ENCODE peak calls at places on chromosome 1, in six cellular contexts. R, F, Y, E, Z and T are unnamed samples.

GRCh38 chr1:33381979-33382378 is 48.9 kb downstream of the PHC2 start:
- DNase-seq in Y (no peak), F (no peak), E (no peak), Z (no peak), R (no peak), T (no peak)

GRCh38 chr1:167800241-167800640 is 78.5 kb downstream of the MPZL1 start:
- DNase-seq in R (peak; percentile 16), Z (no peak), F (no peak), E (no peak), Y (no peak), T (no peak)

GRCh38 chr1:171141336-171142051 is 43.6 kb upstream of the FMO2 start:
- DNase-seq in Z (peak; percentile 87), Y (peak; percentile 100), R (no peak), E (no peak), F (peak; percentile 74), T (no peak)

GRCh38 chr1:118136511-118136937 is 48.5 kb downstream of the SPAG17 start:
- DNase-seq in Y (peak; percentile 67), F (no peak), E (no peak), R (peak; percentile 34), Z (peak; percentile 88), T (no peak)

GRCh38 chr1:203448521-203449061 is 27.0 kb upstream of the PRELP start:
- DNase-seq in F (no peak), Z (no peak), Y (peak; percentile 33), R (no peak), E (no peak), T (no peak)

GRCh38 chr1:118563969-118564951 is 379.2 kb upstream of the SPAG17 start:
- DNase-seq in Y (no peak), F (no peak), R (no peak), Z (no peak), E (no peak), T (no peak)

GRCh38 chr1:19786988-19787423 is 12.7 kb downstream of the TMCO4 start:
- DNase-seq in Y (no peak), R (peak; percentile 94), F (no peak), E (peak; percentile 81), Z (no peak), T (no peak)

GRCh38 chr1:236494586-236495207 is 29.1 kb upstream of the LGALS8 start:
- DNase-seq in Z (peak; percentile 29), R (no peak), F (no peak), E (no peak), Y (no peak), T (no peak)

GRCh38 chr1:225548140-225548857 is 104.6 kb downstream of the ENAH start:
- DNase-seq in Z (no peak), Y (no peak), F (no peak), E (no peak), R (no peak), T (no peak)

GRCh38 chr1:167114725-167115124 is 20.9 kb downstream of the STYXL2 start:
- DNase-seq in E (no peak), Y (no peak), Z (no peak), F (no peak), R (no peak), T (no peak)

GRCh38 chr1:179253286-179253972 is 24.0 kb upstream of the ABL2 start:
- DNase-seq in Y (peak; percentile 63), Z (peak; percentile 81), F (no peak), R (no peak), E (no peak), T (no peak)

GRCh38 chr1:218585565-218586184 is 240.5 kb downstream of the TGFB2 start:
- DNase-seq in Y (peak; percentile 67), E (no peak), Z (peak; percentile 84), R (no peak), F (peak; percentile 12), T (no peak)

GRCh38 chr1:113804421-113805255 is 7.6 kb downstream of the RSBN1 start:
- DNase-seq in Z (peak; percentile 83), F (no peak), E (no peak), Y (peak; percentile 89), R (peak; percentile 13), T (no peak)

GRCh38 chr1:193355179-193355578 is 168.8 kb upstream of the B3GALT2 start:
- DNase-seq in E (no peak), F (no peak), R (no peak), Z (no peak), Y (peak; percentile 21), T (no peak)

GRCh38 chr1:74395492-74395891 is 116.9 kb downstream of the LRRC53 start:
- DNase-seq in E (no peak), Y (peak; percentile 23), F (no peak), Z (peak; percentile 27), R (no peak), T (no peak)

GRCh38 chr1:74399249-74399648 is 113.2 kb downstream of the LRRC53 start:
- DNase-seq in F (no peak), E (no peak), R (no peak), Y (no peak), Z (no peak), T (no peak)

GRCh38 chr1:74396942-74397341 is 115.5 kb downstream of the LRRC53 start:
- DNase-seq in F (peak; percentile 27), E (no peak), Y (peak; percentile 31), R (no peak), Z (no peak), T (no peak)

GRCh38 chr1:74392848-74393247 is 119.6 kb downstream of the LRRC53 start:
- DNase-seq in F (peak; percentile 33), R (no peak), E (no peak), Z (no peak), Y (no peak), T (no peak)

DNA sequence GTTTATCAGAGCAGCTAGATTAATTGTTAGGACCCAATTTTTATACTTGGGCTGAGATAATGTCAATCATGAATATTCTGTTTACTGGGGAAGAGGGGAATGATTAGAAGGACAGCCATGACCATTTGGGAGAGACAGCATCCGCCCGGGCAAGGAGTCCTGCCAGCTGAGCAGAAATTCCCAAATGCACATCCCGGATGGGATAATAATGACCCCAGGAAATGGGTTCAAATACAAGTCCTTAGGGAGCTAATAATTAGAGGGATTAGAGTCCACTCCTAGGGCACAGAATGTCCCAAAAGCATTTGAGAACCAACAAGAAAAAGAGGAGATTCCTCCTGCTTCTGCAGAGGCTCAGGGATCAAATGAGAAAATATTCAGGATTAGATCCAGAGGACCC is 115.9 kb downstream of the LRRC53 start:
- DNase-seq in R (no peak), Z (no peak), Y (no peak), F (no peak), E (no peak), T (no peak)
- H3K27ac ChIP-seq in R (no peak overlapping the region), Z (no peak overlapping the region), Y (peak overlapping the region; percentile 56), F (peak overlapping the region; percentile 50), E (no peak overlapping the region), T (no peak overlapping the region)

DNA sequence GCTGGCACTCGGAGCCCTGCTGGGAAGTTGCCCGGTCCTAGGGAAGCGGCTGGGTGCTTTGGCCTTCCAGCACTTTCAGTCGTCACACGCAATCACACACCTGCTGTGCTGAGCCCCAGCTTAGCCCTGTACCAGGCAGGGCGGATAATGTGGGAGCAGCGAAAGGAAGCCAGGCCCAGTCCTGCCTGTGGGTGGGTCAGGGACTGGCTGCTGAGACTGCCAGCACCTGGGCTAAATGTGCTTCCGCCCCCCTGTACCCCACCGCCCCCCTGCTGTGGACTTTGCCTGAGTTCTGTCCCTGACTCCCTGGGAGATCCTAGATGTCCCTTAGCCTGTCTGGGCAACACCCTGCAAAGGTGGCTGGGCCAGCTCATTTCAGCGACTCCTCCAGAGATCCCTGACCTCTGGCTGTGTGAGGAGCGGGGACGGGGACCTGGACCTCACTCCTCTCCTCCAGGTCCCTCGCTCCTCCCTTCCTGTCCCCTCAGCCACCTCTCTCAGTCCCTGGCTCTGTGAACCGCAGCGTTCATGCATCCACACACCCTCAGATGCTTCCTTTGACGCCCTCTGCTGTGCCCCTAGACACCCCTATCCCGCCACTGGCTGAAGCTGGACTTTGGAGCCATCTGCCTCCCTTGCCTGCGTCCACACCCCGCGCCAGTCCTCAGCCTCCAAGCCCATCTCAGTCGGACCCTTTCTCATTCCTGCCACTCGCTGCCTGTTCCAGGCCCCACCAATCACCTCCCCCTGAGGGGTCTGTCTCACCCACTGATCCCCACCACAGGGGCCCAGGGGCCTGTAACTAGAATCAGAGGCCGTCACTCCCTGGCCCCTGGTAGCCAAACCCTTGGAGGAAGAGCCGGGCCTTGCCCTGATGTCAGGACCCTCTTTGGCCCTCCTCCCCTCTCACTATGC is 1.4 kb downstream of the MMEL1 start:
- DNase-seq in Y (no peak), Z (no peak), R (no peak), E (no peak), F (no peak), T (no peak)
- H3K27ac ChIP-seq in Y (no peak overlapping the region), Z (no peak overlapping the region), R (no peak overlapping the region), E (no peak overlapping the region), F (no peak overlapping the region), T (no peak overlapping the region)

DNA sequence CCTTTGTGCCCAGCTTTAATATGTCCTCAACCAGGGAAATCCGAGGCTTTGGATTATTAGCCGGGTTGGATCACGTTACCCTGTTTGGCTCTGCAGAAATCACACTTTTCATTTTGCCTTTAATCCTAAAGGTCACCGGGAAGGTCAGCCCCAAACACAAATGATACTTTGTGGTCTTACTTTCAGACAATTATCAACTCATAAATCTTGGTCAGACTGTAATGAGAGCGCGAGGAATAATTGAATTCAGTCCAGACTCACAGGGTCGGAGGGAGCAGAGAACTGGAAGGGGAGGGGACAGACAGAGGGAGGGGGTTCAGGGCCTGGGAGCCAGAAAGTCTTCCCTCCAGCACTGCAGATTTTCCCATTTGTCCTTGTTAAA is 91.7 kb upstream of the NFIA start:
- DNase-seq in Y (no peak), Z (no peak), E (no peak), F (no peak), R (no peak), T (no peak)
- H3K27ac ChIP-seq in Y (no peak overlapping the region), Z (peak overlapping the region; percentile 48), E (no peak overlapping the region), F (peak overlapping the region; percentile 72), R (no peak overlapping the region), T (no peak overlapping the region)

GRCh38 chr1:234684854-234685253 is 74.9 kb upstream of the IRF2BP2 start:
- DNase-seq in E (no peak), R (no peak), Z (no peak), Y (peak; percentile 56), F (no peak), T (no peak)

GRCh38 chr1:234681990-234682389 is 72.0 kb upstream of the IRF2BP2 start:
- DNase-seq in F (no peak), E (peak; percentile 1), Z (no peak), Y (no peak), R (no peak), T (no peak)

GRCh38 chr1:234681065-234681464 is 71.1 kb upstream of the IRF2BP2 start:
- DNase-seq in E (peak; percentile 0), R (no peak), Z (no peak), F (no peak), Y (no peak), T (no peak)

GRCh38 chr1:234683856-234684632 is 74.1 kb upstream of the IRF2BP2 start:
- DNase-seq in R (peak; percentile 84), E (peak; percentile 57), Y (peak; percentile 86), Z (peak; percentile 65), F (peak; percentile 61), T (no peak)

DNA sequence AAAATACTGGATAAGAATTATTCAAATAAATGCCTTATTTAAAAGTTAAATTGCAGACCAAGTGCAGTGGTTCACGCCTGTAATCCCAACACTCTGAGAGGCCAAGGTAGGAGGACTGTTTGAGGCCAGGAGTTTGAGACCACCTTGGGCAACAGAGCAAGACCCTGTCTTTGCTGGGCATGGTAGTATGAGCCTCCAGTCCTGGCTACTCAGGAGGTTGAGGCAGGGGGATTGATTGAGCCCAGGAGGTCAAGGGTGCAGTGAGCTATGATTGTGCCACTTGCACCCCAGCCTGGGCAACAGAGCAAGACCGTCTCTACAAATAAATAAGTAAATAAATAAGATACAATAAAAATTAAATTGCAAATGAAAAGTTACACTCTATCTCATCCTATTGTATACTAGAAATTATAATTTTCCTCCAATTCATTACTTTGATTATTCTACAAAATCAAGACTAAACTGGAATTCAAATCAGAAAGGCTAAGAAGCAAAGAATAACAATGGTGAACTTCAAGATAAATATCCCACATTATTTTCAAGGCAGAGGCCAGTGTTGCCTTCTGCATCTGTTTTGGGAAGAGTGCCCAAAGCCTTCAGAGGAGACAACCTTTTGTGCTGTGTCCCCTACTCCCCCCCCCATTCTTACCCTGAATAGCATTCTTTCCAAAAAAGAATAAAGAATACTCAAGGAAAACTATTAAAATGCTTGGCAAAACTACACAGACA is 73.3 kb upstream of the IRF2BP2 start:
- DNase-seq in Z (no peak), E (peak; percentile 1), F (no peak), R (no peak), Y (no peak), T (no peak)
- H3K27ac ChIP-seq in Z (no peak overlapping the region), E (no peak overlapping the region), F (peak overlapping the region; percentile 56), R (no peak overlapping the region), Y (no peak overlapping the region), T (no peak overlapping the region)